ENCODE peak calls at places on chromosome 10, in seven cellular contexts. B is LoVo, M is SW480, N is GM10248, V is endodermal cell, J is neural crest cell, W is GM23248. U is an unnamed sample.

GRCh38 chr10:124675261-124675660 is 68.9 kb downstream of the FAM53B start:
- DNase-seq in B (no peak), M (no peak), N (no peak), V (no peak), J (no peak), W (no peak), U (no peak)

GRCh38 chr10:49395741-49396665 is at the start of gene DRGX:
- DNase-seq in B (no peak), M (no peak), N (no peak), V (peak; percentile 73), J (no peak), W (peak; percentile 19), U (no peak)

GRCh38 chr10:15813415-15813814 is 46.9 kb downstream of the MINDY3 start:
- DNase-seq in B (peak; percentile 16), M (no peak), N (no peak), V (no peak), J (no peak), W (peak; percentile 32), U (no peak)

GRCh38 chr10:87775766-87776165 is 42.3 kb downstream of the ATAD1 start:
- DNase-seq in B (no peak), M (no peak), N (no peak), V (no peak), J (no peak), W (peak; percentile 44), U (no peak)

GRCh38 chr10:114957122-114957521 is 19.1 kb downstream of the TRUB1 start:
- DNase-seq in B (no peak), M (no peak), N (no peak), V (no peak), J (no peak), W (no peak), U (no peak)

GRCh38 chr10:76082232-76082631 is 650.8 kb downstream of the LRMDA start:
- DNase-seq in B (no peak), M (peak; percentile 30), N (no peak), V (no peak), J (no peak), W (peak; percentile 38), U (no peak)

GRCh38 chr10:117615649-117616048 is 73.1 kb downstream of the EMX2 start:
- DNase-seq in B (no peak), M (no peak), N (no peak), V (peak; percentile 4), J (no peak), W (no peak), U (no peak)

GRCh38 chr10:98673156-98673765 is 226.5 kb upstream of the HPS1 start:
- DNase-seq in B (no peak), M (no peak), N (no peak), V (no peak), J (no peak), W (no peak), U (no peak)

GRCh38 chr10:28411648-28412047 is 108.8 kb upstream of the MPP7 start:
- DNase-seq in B (no peak), M (no peak), N (peak; percentile 31), V (no peak), J (no peak), W (peak; percentile 37), U (peak; percentile 12)

GRCh38 chr10:98364432-98365102 is 50.4 kb downstream of the PYROXD2 start:
- DNase-seq in B (no peak), M (peak; percentile 7), N (no peak), V (no peak), J (no peak), W (no peak), U (no peak)

GRCh38 chr10:104309980-104310978 is 28.0 kb downstream of the ITPRIP start:
- DNase-seq in B (no peak), M (no peak), N (no peak), V (no peak), J (no peak), W (peak; percentile 97), U (no peak)

GRCh38 chr10:5148678-5149032 is 36.3 kb downstream of the AKR1C8 start:
- DNase-seq in B (no peak), M (no peak), N (no peak), V (no peak), J (no peak), W (no peak), U (no peak)

GRCh38 chr10:27816305-27816704 is 70.7 kb upstream of the MKX start:
- DNase-seq in B (no peak), M (no peak), N (no peak), V (no peak), J (no peak), W (no peak), U (no peak)

GRCh38 chr10:21720090-21720489 is 186.1 kb downstream of the MLLT10 start:
- DNase-seq in B (no peak), M (no peak), N (no peak), V (peak; percentile 44), J (no peak), W (no peak), U (no peak)

GRCh38 chr10:65891073-65891981 is 1034.5 kb upstream of the LRRTM3 start:
- DNase-seq in B (peak; percentile 52), M (no peak), N (peak; percentile 20), V (no peak), J (no peak), W (no peak), U (peak; percentile 20)

U was measured in GM20000.